ENCODE peak calls at places on chromosome 3, in five cellular contexts. One of them, this sample, is unnamed.

GRCh38 chr3:136105044-136105443 is 91.1 kb downstream of the MSL2 start:
- DNase-seq in hippocampal formation: no peak
- DNase-seq in AG09319: no peak
- DNase-seq in AG09309: no peak
- DNase-seq in left cardiac atrium: no peak
- DNase-seq in this sample: no peak

GRCh38 chr3:138135141-138135832 is 3.1 kb upstream of the A4GNT start:
- DNase-seq in left cardiac atrium: no peak
- DNase-seq in AG09319: no peak
- DNase-seq in AG09309: no peak
- DNase-seq in hippocampal formation: no peak
- DNase-seq in this sample: no peak

GRCh38 chr3:25589104-25589782 is 75.5 kb downstream of the TOP2B start:
- DNase-seq in AG09309: no peak
- DNase-seq in AG09319: no peak
- DNase-seq in hippocampal formation: no peak
- DNase-seq in left cardiac atrium: no peak
- DNase-seq in this sample: no peak

GRCh38 chr3:11655188-11655928 is 11.6 kb upstream of the VGLL4 start:
- DNase-seq in AG09309: no peak
- DNase-seq in hippocampal formation: no peak
- DNase-seq in AG09319: no peak
- DNase-seq in left cardiac atrium: no peak
- DNase-seq in this sample: no peak

GRCh38 chr3:71702131-71703024 is 22.8 kb downstream of the EIF4E3 start:
- DNase-seq in left cardiac atrium: no peak
- DNase-seq in AG09319: no peak
- DNase-seq in hippocampal formation: no peak
- DNase-seq in AG09309: no peak
- DNase-seq in this sample: no peak

GRCh38 chr3:157534725-157535161 is 31.5 kb upstream of the VEPH1 start:
- DNase-seq in AG09319: no peak
- DNase-seq in left cardiac atrium: no peak
- DNase-seq in AG09309: no peak
- DNase-seq in hippocampal formation: no peak
- DNase-seq in this sample: no peak

GRCh38 chr3:71649757-71650156 is 66.2 kb upstream of the FOXP1 start:
- DNase-seq in left cardiac atrium: no peak
- DNase-seq in AG09309: no peak
- DNase-seq in hippocampal formation: no peak
- DNase-seq in AG09319: no peak
- DNase-seq in this sample: no peak

GRCh38 chr3:184914628-184915027 is 102.7 kb downstream of the VPS8 start:
- DNase-seq in hippocampal formation: no peak
- DNase-seq in AG09309: no peak
- DNase-seq in AG09319: no peak
- DNase-seq in left cardiac atrium: no peak
- DNase-seq in this sample: no peak

GRCh38 chr3:190182418-190183043 is 61.8 kb upstream of the P3H2 start:
- DNase-seq in AG09309: no peak
- DNase-seq in AG09319: no peak
- DNase-seq in left cardiac atrium: no peak
- DNase-seq in hippocampal formation: no peak
- DNase-seq in this sample: no peak

GRCh38 chr3:160474416-160474838 is 24.8 kb upstream of the TRIM59 start:
- DNase-seq in AG09309: peak
- DNase-seq in hippocampal formation: no peak
- DNase-seq in AG09319: no peak
- DNase-seq in left cardiac atrium: no peak
- DNase-seq in this sample: peak

GRCh38 chr3:114624676-114625181 is 330.9 kb downstream of the TIGIT start:
- DNase-seq in left cardiac atrium: peak
- DNase-seq in hippocampal formation: peak
- DNase-seq in AG09319: peak
- DNase-seq in AG09309: peak
- DNase-seq in this sample: peak

GRCh38 chr3:136380530-136380929 is 130.4 kb downstream of the PCCB start:
- DNase-seq in AG09309: no peak
- DNase-seq in left cardiac atrium: no peak
- DNase-seq in AG09319: no peak
- DNase-seq in hippocampal formation: no peak
- DNase-seq in this sample: no peak